ENCODE peak calls at places on chromosomes 12 and 14, in five cellular contexts. N is HL-60, R is HepG2, D is K562, U is GM12878. J is an unnamed sample.
A peak's percentile ranks its signal among the peaks of the same experiment; 100 is the strongest.

GRCh38 chr12:50261654-50262053 is 21.7 kb downstream of the LIMA1 start:
- DNase-seq in R (no peak), U (no peak), N (no peak), D (peak; percentile 38), J (no peak)

GRCh38 chr14:28406181-28406580 is 360.4 kb upstream of the FOXG1 start:
- DNase-seq in R (no peak), U (no peak), N (no peak), D (no peak), J (no peak)

GRCh38 chr14:77498984-77499527 is 440 bp upstream of the ISM2 start:
- DNase-seq in U (no peak), R (peak; percentile 35), N (no peak), D (no peak), J (no peak)

GRCh38 chr12:24380122-24380521 is 430.7 kb upstream of the SOX5 start:
- DNase-seq in R (no peak), U (no peak), D (no peak), N (no peak), J (no peak)

GRCh38 chr12:81502912-81503695 is 256.0 kb downstream of the PPFIA2 start:
- DNase-seq in N (no peak), U (no peak), D (no peak), R (no peak), J (no peak)

GRCh38 chr14:68255697-68256178 is 436.2 kb downstream of the RAD51B start:
- DNase-seq in R (no peak), D (no peak), N (no peak), U (no peak), J (no peak)

GRCh38 chr14:75981426-75981825 is 369 bp downstream of the TGFB3 start:
- DNase-seq in N (no peak), U (peak; percentile 60), D (peak; percentile 12), R (peak; percentile 18), J (no peak)

GRCh38 chr12:52787324-52787996 is 8.5 kb downstream of the KRT3 start:
- DNase-seq in R (no peak), N (no peak), U (no peak), D (no peak), J (no peak)

GRCh38 chr12:48986720-48987291 is 8.7 kb downstream of the WNT1 start:
- DNase-seq in D (no peak), U (no peak), R (no peak), N (no peak), J (no peak)

GRCh38 chr14:26863736-26864135 is 265.9 kb upstream of the NOVA1 start:
- DNase-seq in U (no peak), D (no peak), R (no peak), N (no peak), J (no peak)

GRCh38 chr14:33068626-33069025 is 129.9 kb downstream of the NPAS3 start:
- DNase-seq in U (no peak), N (no peak), D (no peak), R (no peak), J (no peak)

GRCh38 chr12:114476159-114476558 is 70.2 kb upstream of the TBX5 start:
- DNase-seq in N (no peak), U (no peak), D (peak; percentile 16), R (peak; percentile 40), J (peak; percentile 44)

GRCh38 chr12:121376754-121377697 is 22.9 kb upstream of the RNF34 start:
- DNase-seq in N (no peak), D (no peak), U (no peak), R (peak; percentile 69), J (no peak)

GRCh38 chr12:3035815-3036702 is 41.1 kb upstream of the TSPAN9 start:
- DNase-seq in R (no peak), D (peak; percentile 10), U (no peak), N (no peak), J (peak; percentile 52)

GRCh38 chr12:92144045-92144630 is 1.5 kb downstream of the BTG1 start:
- DNase-seq in D (peak; percentile 91), R (peak; percentile 81), N (peak; percentile 74), U (no peak), J (peak; percentile 56)

GRCh38 chr12:2035421-2036080 is 17.2 kb upstream of the CACNA1C start:
- DNase-seq in D (no peak), U (no peak), R (no peak), N (no peak), J (no peak)

GRCh38 chr12:109299849-109300248 is 9.2 kb downstream of the FOXN4 start:
- DNase-seq in N (no peak), U (no peak), R (no peak), D (no peak), J (no peak)

GRCh38 chr12:466039-466438 is 6.3 kb downstream of the B4GALNT3 start:
- DNase-seq in N (no peak), D (no peak), R (no peak), U (no peak), J (no peak)

GRCh38 chr12:128783129-128783574 is 40.6 kb downstream of the SLC15A4 start:
- DNase-seq in N (no peak), U (no peak), D (no peak), R (no peak), J (no peak)

GRCh38 chr12:1108276-1108675 is 117.3 kb downstream of the ERC1 start:
- DNase-seq in R (no peak), U (peak; percentile 59), N (no peak), D (no peak), J (no peak)

GRCh38 chr12:119679081-119679480 is 11.1 kb downstream of the PRKAB1 start:
- DNase-seq in R (no peak), N (no peak), U (no peak), D (no peak), J (no peak)

DNA sequence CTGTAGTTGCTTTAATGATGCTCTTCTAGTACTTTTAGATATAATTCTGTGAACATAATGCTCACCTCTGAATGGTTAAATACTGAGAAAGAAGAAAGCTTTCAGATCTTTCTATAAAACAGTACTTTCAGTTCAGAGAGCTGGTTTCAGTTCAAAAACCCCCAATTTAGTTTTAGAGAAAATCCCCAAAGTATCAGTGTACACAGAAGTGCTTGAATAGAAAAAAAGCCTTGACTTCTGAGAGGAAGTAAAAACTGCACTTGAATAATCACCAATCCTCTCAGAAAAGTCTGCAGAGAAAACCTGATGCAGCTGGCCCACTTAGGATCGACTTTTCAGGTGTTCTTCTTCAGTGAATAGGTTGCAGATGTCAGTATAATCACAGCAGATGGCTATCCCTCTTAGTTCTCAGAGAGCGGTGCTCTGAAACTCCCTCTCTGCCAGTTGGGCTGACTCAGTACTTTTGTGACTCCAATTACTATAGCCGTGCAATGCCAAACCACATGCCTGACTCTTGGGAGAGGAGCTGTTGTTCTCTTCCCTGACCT is 616.3 kb downstream of the LRFN5 start:
- DNase-seq in U (peak; percentile 67), R (no peak), N (no peak), D (no peak), J (no peak)
- TF ChIP-seq GABPA in U (no peak), R (no peak), N (no peak), D (no peak), J (no peak)

DNA sequence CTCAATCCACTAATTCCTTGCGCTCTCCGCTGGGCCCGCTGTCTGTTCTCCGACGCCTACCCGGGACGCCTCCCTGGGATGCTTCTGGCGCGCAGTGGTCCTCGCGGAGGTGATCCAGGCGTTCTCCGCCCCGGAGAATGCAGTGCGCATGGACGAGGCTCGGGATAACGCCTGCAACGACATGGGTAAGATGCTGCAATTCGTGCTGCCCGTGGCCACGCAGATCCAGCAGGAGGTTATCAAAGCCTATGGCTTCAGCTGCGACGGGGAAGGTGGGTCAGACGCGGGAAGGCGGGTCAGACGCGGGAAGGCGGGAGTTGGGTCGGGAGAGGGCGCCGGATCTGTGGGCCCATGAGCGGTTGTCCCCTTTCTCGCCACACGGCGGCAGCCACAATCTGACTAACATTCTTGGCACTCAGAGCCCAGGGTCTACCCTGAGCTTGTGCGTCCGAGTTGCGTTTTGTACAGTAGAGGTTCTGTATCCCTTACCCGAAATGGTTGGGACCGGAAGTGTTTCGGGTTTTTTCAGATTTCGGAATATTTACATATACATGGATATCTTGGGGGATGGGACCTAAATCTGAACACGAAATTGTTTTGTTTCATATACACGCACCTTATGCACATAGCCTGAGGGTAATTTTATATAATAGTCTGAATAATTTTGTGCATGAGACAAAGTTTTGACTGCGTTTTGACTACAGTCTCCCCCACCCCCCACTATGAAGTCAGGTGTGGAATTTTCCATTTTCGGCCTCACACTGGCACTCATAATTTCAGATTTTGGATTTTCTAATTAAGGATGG is 762 bp downstream of the C12orf57 start:
- DNase-seq in R (peak; percentile 90), U (peak; percentile 85), N (peak; percentile 81), D (peak; percentile 92), J (peak; percentile 93)
- TF ChIP-seq GABPA in R (no peak), U (no peak), N (peak; percentile 11), D (no peak), J (peak; percentile 40)

GRCh38 chr12:13952096-13952495 is 29.3 kb downstream of the GRIN2B start:
- DNase-seq in U (no peak), N (no peak), D (no peak), R (no peak), J (no peak)

GRCh38 chr12:13948631-13949030 is 32.8 kb downstream of the GRIN2B start:
- DNase-seq in N (no peak), U (no peak), D (no peak), R (no peak), J (no peak)

GRCh38 chr12:13947237-13947945 is 34.0 kb downstream of the GRIN2B start:
- DNase-seq in R (no peak), N (no peak), D (no peak), U (no peak), J (no peak)

GRCh38 chr12:13945641-13946040 is 35.8 kb downstream of the GRIN2B start:
- DNase-seq in N (no peak), D (no peak), R (no peak), U (no peak), J (no peak)

GRCh38 chr12:13950502-13950901 is 30.9 kb downstream of the GRIN2B start:
- DNase-seq in U (no peak), N (no peak), D (no peak), R (peak; percentile 13), J (no peak)
- TF ChIP-seq GABPA in U (no peak), N (no peak), D (no peak), R (no peak), J (no peak)

GRCh38 chr12:47080725-47081502 is 1.2 kb upstream of the AMIGO2 start:
- DNase-seq in R (no peak), U (no peak), N (no peak), D (peak; percentile 64), J (no peak)

GRCh38 chr12:47085815-47086252 is 6.1 kb upstream of the AMIGO2 start:
- DNase-seq in R (peak; percentile 41), D (peak; percentile 78), U (no peak), N (no peak), J (no peak)

GRCh38 chr12:47084172-47084571 is 4.4 kb upstream of the AMIGO2 start:
- DNase-seq in D (no peak), U (no peak), R (no peak), N (no peak), J (no peak)

GRCh38 chr12:47082283-47082962 is 2.7 kb upstream of the AMIGO2 start:
- DNase-seq in R (no peak), U (no peak), D (no peak), N (no peak), J (no peak)

DNA sequence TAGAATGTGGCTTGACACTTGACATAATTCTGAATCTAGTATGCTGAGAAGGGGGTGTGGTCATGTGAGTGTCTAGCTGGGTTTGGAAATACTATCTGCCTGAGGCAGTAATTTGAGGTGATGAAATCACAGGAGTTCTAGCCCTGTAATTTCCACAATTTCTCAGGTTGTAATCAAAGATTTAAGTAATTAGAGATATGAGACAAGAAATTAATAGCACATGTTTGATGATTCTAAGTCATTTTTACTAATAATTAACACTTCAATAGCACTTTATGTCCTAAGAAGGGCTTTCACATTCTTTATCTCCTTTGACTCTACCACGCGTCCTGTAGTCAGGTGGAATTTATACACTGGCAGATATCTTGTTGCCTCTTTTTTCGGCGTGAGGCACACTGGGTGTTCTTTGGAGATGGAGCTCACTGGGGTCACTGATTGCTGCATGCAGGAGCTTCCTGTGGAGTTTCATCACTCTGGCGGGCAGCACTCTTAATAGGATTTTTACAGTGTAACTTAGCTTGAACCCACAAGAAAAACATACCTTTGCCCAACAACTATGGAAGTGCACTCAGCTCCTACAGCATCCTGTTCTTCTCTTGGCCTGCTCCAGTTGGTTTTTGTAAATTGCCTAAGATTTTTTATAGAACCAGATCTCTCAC is 3.3 kb upstream of the AMIGO2 start:
- DNase-seq in D (peak; percentile 48), N (no peak), R (no peak), U (no peak), J (no peak)
- TF ChIP-seq GABPA in D (no peak), N (no peak), R (no peak), U (no peak), J (no peak)

J was measured in SK-N-SH.